ENCODE peak calls at places on chromosomes 16 and 17, in nine cellular contexts. M is GM12878, U is transverse colon, C is suprapubic skin, N is stomach, D is HepG2, J is prostate gland, S is esophagus muscularis mucosa, L is HCT116. G is an unnamed sample.

GRCh38 chr17:44024271-44024663 is 9.5 kb upstream of the TMEM101 start:
- DNase-seq in M (no peak), U (no peak), C (no peak), N (no peak), D (no peak), J (no peak), S (no peak), L (no peak), G (no peak)

GRCh38 chr16:86354641-86355040 is 155.7 kb upstream of the FOXF1 start:
- DNase-seq in M (no peak), U (no peak), C (no peak), N (no peak), D (no peak), J (no peak), S (no peak), L (no peak), G (no peak)

GRCh38 chr16:4410335-4411075 is 5.9 kb downstream of the CORO7 start:
- DNase-seq in M (no peak), U (peak), C (no peak), N (peak), D (no peak), J (peak), S (no peak), L (no peak), G (peak)

GRCh38 chr16:5557448-5557847 is 459.9 kb upstream of the EEF2KMT start:
- DNase-seq in M (no peak), U (no peak), C (no peak), N (no peak), D (no peak), J (no peak), S (no peak), L (no peak), G (no peak)

GRCh38 chr17:37743875-37744632 is 805 bp downstream of the HNF1B start:
- DNase-seq in M (no peak), U (peak), C (no peak), N (peak), D (peak), J (peak), S (no peak), L (no peak), G (no peak)

GRCh38 chr17:64575431-64575830 is 68.7 kb downstream of the CEP95 start:
- DNase-seq in M (no peak), U (no peak), C (no peak), N (no peak), D (no peak), J (no peak), S (no peak), L (no peak), G (no peak)

GRCh38 chr17:75783069-75783783 is 1.4 kb upstream of the UNK start:
- DNase-seq in M (peak), U (no peak), C (no peak), N (no peak), D (peak), J (no peak), S (no peak), L (peak), G (no peak)

GRCh38 chr16:10922328-10923145 is 19.7 kb downstream of the DEXI start:
- DNase-seq in M (no peak), U (no peak), C (no peak), N (no peak), D (peak), J (no peak), S (no peak), L (no peak), G (peak)

GRCh38 chr17:79915850-79916430 is 76.7 kb upstream of the CBX4 start:
- DNase-seq in M (no peak), U (peak), C (no peak), N (peak), D (peak), J (no peak), S (no peak), L (peak), G (no peak)

GRCh38 chr17:66416207-66416940 is 114.0 kb downstream of the PRKCA start:
- DNase-seq in M (no peak), U (no peak), C (no peak), N (no peak), D (no peak), J (no peak), S (no peak), L (no peak), G (no peak)

GRCh38 chr16:78543066-78543465 is 443.6 kb downstream of the WWOX start:
- DNase-seq in M (no peak), U (no peak), C (no peak), N (no peak), D (no peak), J (no peak), S (no peak), L (no peak), G (no peak)

GRCh38 chr16:35174006-35174405 is 1714.6 kb downstream of the TP53TG3F start:
- DNase-seq in M (no peak), U (no peak), C (no peak), N (no peak), D (no peak), J (no peak), S (peak), L (no peak), G (no peak)

GRCh38 chr17:38871247-38871991 is 1.6 kb downstream of the LASP1 start:
- DNase-seq in M (peak), U (peak), C (no peak), N (peak), D (peak), J (peak), S (peak), L (no peak), G (peak)

GRCh38 chr17:43020030-43020621 is 2.1 kb downstream of the VAT1 start:
- DNase-seq in M (no peak), U (no peak), C (no peak), N (no peak), D (no peak), J (no peak), S (no peak), L (no peak), G (no peak)

GRCh38 chr17:75572713-75573539 is 14.7 kb upstream of the MYO15B start:
- DNase-seq in M (no peak), U (no peak), C (peak), N (no peak), D (no peak), J (no peak), S (no peak), L (no peak), G (peak)

GRCh38 chr16:27869411-27869810 is 194.1 kb downstream of the GSG1L start:
- DNase-seq in M (no peak), U (no peak), C (no peak), N (no peak), D (no peak), J (no peak), S (no peak), L (no peak), G (no peak)

GRCh38 chr16:20622498-20622870 is 46.3 kb upstream of the ACSM2B start:
- DNase-seq in M (no peak), U (no peak), C (no peak), N (no peak), D (no peak), J (no peak), S (no peak), L (no peak), G (no peak)

GRCh38 chr17:50769884-50770283 is 2.6 kb upstream of the ANKRD40CL start:
- DNase-seq in M (no peak), U (no peak), C (no peak), N (no peak), D (no peak), J (no peak), S (peak), L (no peak), G (peak)

GRCh38 chr17:10612957-10613744 is 44.0 kb downstream of the MYH3 start:
- DNase-seq in M (no peak), U (no peak), C (no peak), N (no peak), D (no peak), J (no peak), S (no peak), L (no peak), G (no peak)

GRCh38 chr17:45764479-45764878 is 19.6 kb upstream of the CRHR1 start:
- DNase-seq in M (no peak), U (no peak), C (no peak), N (no peak), D (no peak), J (no peak), S (no peak), L (no peak), G (no peak)
- TF ChIP-seq POLR2A in M (no peak), U (no peak), C (no peak), N (no peak), D (no peak), J (no peak), S (no peak), L (no peak), G (no peak)

GRCh38 chr16:31402687-31403086 is 9.6 kb downstream of the ITGAD start:
- DNase-seq in M (no peak), U (no peak), C (no peak), N (no peak), D (no peak), J (no peak), S (no peak), L (no peak), G (no peak)
- TF ChIP-seq POLR2AphosphoS5 in M (no peak), U (no peak), C (no peak), N (no peak), D (no peak), J (no peak), S (no peak), L (no peak), G (no peak)

GRCh38 chr17:42017866-42018200 is 594 bp upstream of the DNAJC7 start:
- DNase-seq in M (no peak), U (no peak), C (no peak), N (no peak), D (peak), J (no peak), S (no peak), L (no peak), G (no peak)

GRCh38 chr17:42018988-42019387 is 902 bp upstream of the NKIRAS2 start:
- DNase-seq in M (no peak), U (no peak), C (no peak), N (no peak), D (no peak), J (no peak), S (no peak), L (no peak), G (no peak)

GRCh38 chr17:42018339-42018738 is 1.1 kb upstream of the DNAJC7 start:
- DNase-seq in M (no peak), U (no peak), C (no peak), N (no peak), D (peak), J (no peak), S (no peak), L (no peak), G (no peak)

GRCh38 chr17:42016952-42017865 is at the start of gene DNAJC7:
- DNase-seq in M (peak), U (peak), C (peak), N (peak), D (peak), J (peak), S (peak), L (peak), G (peak)

DNA sequence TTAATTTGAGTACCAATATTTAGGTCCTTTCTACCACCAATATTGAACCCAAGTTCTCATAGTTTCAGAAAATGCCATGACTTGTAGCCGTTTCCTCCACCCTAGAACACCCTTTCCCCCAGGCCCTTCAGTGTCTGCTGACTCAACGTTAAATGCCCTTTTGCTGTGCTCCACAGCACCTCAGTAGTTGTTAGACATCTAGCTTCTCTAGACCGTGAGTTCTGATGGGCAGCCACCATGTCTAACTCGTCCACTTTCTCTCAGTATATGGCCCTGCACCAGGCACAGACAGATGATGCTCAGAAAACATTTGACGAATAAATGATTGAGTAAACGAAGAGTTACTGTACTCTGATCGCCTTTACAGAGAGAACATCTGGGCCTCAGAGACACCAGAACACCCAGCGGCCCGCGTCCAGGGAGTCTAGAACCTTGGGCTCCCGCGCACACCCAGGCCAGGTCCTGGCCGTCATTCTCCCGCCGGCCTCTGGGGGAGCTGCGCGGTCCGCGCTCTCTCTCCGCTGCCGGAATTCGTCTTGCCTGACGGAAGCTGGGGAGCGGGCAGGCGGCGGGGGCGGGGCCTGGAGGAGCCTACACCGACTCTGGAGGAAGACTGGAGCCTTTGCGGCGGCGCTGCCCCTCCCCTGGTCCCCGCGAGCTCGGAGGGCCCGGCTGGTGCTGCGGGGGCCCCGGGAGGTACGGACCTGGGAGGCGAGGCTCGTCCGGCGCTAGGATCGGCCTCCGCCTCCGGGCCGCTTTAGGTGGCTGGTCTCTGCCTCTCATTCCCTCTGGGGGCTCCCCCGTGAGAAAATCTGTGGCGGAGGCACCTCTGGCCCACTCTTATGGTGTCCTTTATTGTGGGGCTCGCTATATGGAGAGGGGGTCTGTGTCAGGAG is at the start of gene NKIRAS2:
- DNase-seq in M (peak), U (peak), C (peak), N (peak), D (peak), J (peak), S (peak), L (peak), G (peak)
- TF ChIP-seq CTCF in M (peak), U (peak), C (peak), N (peak), D (peak), J (peak), S (peak), L (peak), G (peak)

GRCh38 chr17:58006563-58006923 is 503 bp downstream of the SRSF1 start:
- DNase-seq in M (no peak), U (peak), C (peak), N (peak), D (peak), J (peak), S (peak), L (peak), G (peak)

GRCh38 chr17:58007781-58008706 is 998 bp upstream of the SRSF1 start:
- DNase-seq in M (no peak), U (no peak), C (no peak), N (no peak), D (no peak), J (no peak), S (no peak), L (no peak), G (no peak)

GRCh38 chr17:58005728-58006562 is 1.1 kb downstream of the SRSF1 start:
- DNase-seq in M (no peak), U (no peak), C (no peak), N (no peak), D (no peak), J (peak), S (no peak), L (no peak), G (no peak)

GRCh38 chr17:58005031-58005727 is 1.9 kb downstream of the SRSF1 start:
- DNase-seq in M (no peak), U (no peak), C (no peak), N (no peak), D (no peak), J (no peak), S (no peak), L (no peak), G (no peak)

GRCh38 chr17:58006924-58007780 is at the start of gene SRSF1:
- DNase-seq in M (peak), U (peak), C (peak), N (peak), D (peak), J (peak), S (peak), L (peak), G (peak)
- TF ChIP-seq POLR2A in M (peak), U (peak), C (peak), N (no peak), D (peak), J (peak), S (peak), L (peak), G (peak)

GRCh38 chr17:59793249-59793648 is 85.8 kb downstream of the VMP1 start:
- DNase-seq in M (no peak), U (no peak), C (no peak), N (no peak), D (no peak), J (no peak), S (no peak), L (no peak), G (no peak)

GRCh38 chr17:59786536-59787319 is 79.3 kb downstream of the VMP1 start:
- DNase-seq in M (peak), U (peak), C (peak), N (peak), D (peak), J (peak), S (peak), L (peak), G (peak)

GRCh38 chr17:59791603-59792457 is 84.4 kb downstream of the VMP1 start:
- DNase-seq in M (no peak), U (no peak), C (no peak), N (no peak), D (peak), J (no peak), S (no peak), L (no peak), G (no peak)

GRCh38 chr17:59786213-59786535 is 78.7 kb downstream of the VMP1 start:
- DNase-seq in M (no peak), U (no peak), C (no peak), N (no peak), D (no peak), J (no peak), S (no peak), L (no peak), G (no peak)

GRCh38 chr17:59790936-59791335 is 83.5 kb downstream of the VMP1 start:
- DNase-seq in M (no peak), U (no peak), C (no peak), N (no peak), D (no peak), J (no peak), S (no peak), L (no peak), G (no peak)
- TF ChIP-seq POLR2AphosphoS5 in M (no peak), U (no peak), C (no peak), N (no peak), D (no peak), J (no peak), S (no peak), L (no peak), G (no peak)

GRCh38 chr17:56176101-56176500 is 22.8 kb downstream of the ANKFN1 start:
- DNase-seq in M (no peak), U (no peak), C (no peak), N (no peak), D (no peak), J (no peak), S (no peak), L (no peak), G (no peak)
- TF ChIP-seq CTCF in M (no peak), U (no peak), C (no peak), N (no peak), D (no peak), J (no peak), S (no peak), L (no peak), G (no peak)

DNA sequence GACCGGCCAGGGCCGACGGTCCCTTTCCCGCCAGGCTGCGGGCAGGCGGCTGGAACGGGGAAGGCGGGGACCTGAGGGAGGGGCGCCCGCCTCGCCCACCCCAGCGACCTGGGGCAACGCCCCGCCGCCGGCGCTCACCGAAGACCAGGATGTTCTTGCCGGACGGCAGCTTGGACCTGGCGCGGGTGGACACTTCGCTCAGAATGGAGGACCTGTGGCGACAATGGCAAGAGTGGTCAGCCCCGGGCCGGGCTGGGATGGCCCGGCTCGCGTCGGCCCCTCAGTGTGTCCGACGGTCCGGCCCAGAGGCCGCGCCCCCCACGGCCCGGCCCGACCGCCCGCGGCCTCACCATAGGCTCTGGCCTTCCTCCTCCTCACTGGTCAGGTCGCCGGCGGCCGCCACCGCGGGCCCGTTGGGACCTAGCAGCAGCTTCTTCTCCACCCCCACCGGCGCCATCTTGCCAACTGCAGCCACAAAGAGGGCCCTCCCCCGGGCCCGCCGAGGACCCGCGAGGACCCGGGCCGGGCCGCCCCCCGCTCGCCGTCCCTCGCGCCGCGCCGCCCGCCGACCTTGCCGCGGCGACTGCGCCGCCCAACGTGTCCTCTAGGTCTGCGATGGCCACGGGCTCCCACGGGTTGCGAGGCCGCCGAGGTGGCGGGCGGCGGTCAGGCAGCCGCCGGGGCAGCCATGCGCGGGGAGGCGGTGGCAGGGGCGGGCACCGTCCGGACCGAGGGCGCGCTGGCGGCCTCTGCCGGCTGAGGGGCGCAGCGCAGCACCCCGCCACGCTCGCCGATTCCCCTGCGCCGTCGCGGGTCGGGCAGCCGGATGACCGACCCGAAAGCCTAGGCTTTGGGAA is at the start of gene DYNC1LI2:
- DNase-seq in M (no peak), U (peak), C (peak), N (peak), D (peak), J (peak), S (no peak), L (peak), G (peak)
- TF ChIP-seq POLR2A in M (peak), U (peak), C (no peak), N (no peak), D (peak), J (peak), S (no peak), L (peak), G (no peak)

DNA sequence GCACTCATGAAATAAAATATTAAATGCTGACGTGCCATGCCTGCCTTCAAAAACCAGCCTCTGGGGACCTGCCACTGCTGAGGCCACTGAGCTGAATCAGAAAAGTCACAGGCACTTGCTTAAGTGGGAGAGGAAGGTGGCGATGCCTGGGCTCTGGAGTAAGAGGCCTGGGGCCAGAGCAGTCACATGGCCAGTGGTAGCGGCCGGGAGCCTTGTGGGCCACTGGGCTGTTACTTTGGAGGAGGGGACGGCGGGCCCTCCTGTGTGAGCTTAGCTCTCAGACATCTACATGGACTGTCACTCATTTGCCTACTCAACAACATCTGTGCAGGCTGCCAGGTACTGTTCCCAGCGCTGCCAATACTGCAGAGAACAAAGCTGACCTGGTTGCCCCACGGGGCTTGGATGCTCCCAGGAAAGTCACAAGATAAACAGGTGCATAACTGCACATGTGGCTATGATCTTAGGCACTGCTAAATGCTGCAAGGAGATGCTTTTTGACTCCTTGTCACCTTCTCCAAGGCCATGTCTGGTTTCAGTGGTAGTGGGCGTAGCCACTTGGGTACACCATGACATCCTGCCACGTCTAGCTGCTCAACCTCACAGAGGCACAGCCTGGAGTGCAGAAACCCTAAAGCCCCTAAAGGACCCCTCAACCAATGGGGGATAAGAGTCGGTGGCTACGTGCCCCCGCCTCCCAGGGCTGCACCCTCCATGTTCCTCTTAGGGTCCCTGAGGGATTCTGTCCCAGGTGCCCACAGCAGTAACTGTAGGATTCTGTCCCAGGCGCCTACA is 11.6 kb downstream of the COTL1 start:
- DNase-seq in M (no peak), U (no peak), C (no peak), N (no peak), D (no peak), J (no peak), S (no peak), L (no peak), G (no peak)
- TF ChIP-seq POLR2AphosphoS5 in M (no peak), U (no peak), C (no peak), N (no peak), D (no peak), J (no peak), S (no peak), L (no peak), G (no peak)

G was measured in sigmoid colon.